ENCODE peak calls at places on chromosomes 7 and 10, in ten cellular contexts. Y is NCI-H510A treated with DMSO at 0.1 percent for 48 hours; J is stimulated activated naive CD4-positive, alpha-beta T cell; S is ELF-1; Q is progenitor cell of endocrine pancreas; W is right cardiac atrium; L is KBM-7; M is RKO; G is transverse colon; O is glomerular endothelial cell. A is an unnamed sample.

GRCh38 chr10:49377256-49377655 is 18.6 kb downstream of the DRGX start:
- DNase-seq in L (no peak), G (no peak), W (peak), M (no peak), S (no peak), Q (no peak), J (no peak), Y (no peak), O (no peak), A (no peak)

GRCh38 chr7:143316492-143316891 is 581 bp downstream of the CLCN1 start:
- DNase-seq in Q (no peak), Y (no peak), S (no peak), G (no peak), J (no peak), W (no peak), L (no peak), M (no peak), O (no peak), A (no peak)

GRCh38 chr10:119313645-119314044 is 106.3 kb downstream of the GRK5 start:
- DNase-seq in L (peak), Q (no peak), S (no peak), O (no peak), M (no peak), Y (no peak), J (no peak), W (no peak), G (peak), A (no peak)

GRCh38 chr7:110922906-110923305 is 168.0 kb upstream of the LRRN3 start:
- DNase-seq in J (no peak), Q (no peak), G (no peak), O (peak), L (no peak), S (peak), Y (no peak), M (peak), W (no peak), A (peak)

GRCh38 chr7:479948-480499 is 39.6 kb downstream of the PDGFA start:
- DNase-seq in S (no peak), Y (no peak), O (no peak), G (no peak), J (no peak), Q (no peak), W (peak), L (no peak), M (no peak), A (no peak)

GRCh38 chr7:157054927-157055326 is 44.5 kb upstream of the MNX1 start:
- DNase-seq in Y (no peak), W (no peak), G (no peak), Q (no peak), S (no peak), O (no peak), L (no peak), J (no peak), M (no peak), A (no peak)

GRCh38 chr10:77702166-77702565 is 64.6 kb upstream of the KCNMA1 start:
- DNase-seq in W (no peak), M (peak), Q (no peak), S (no peak), Y (no peak), G (no peak), L (no peak), O (no peak), J (no peak), A (peak)

GRCh38 chr10:46555713-46556514 is 544 bp downstream of the GPRIN2 start:
- DNase-seq in Q (peak), J (no peak), O (no peak), Y (peak), M (no peak), L (no peak), W (peak), S (peak), G (peak), A (no peak)

GRCh38 chr10:36534471-36535002 is 590.9 kb upstream of the ANKRD30A start:
- DNase-seq in W (no peak), J (no peak), M (peak), Q (no peak), L (peak), G (no peak), O (no peak), S (peak), Y (no peak), A (peak)

GRCh38 chr10:4127518-4128315 is 342.7 kb upstream of the KLF6 start:
- DNase-seq in W (no peak), L (peak), S (peak), Y (no peak), O (peak), M (no peak), G (peak), Q (no peak), J (no peak), A (no peak)

GRCh38 chr7:45685619-45686240 is 111.6 kb downstream of the ADCY1 start:
- DNase-seq in G (no peak), Y (no peak), M (no peak), W (no peak), Q (no peak), O (no peak), L (no peak), J (no peak), S (no peak), A (no peak)

GRCh38 chr7:105678811-105679495 is 97.7 kb upstream of the EFCAB10 start:
- DNase-seq in M (no peak), S (peak), J (peak), W (peak), G (peak), Y (peak), O (no peak), L (peak), Q (no peak), A (peak)

GRCh38 chr7:129862672-129863071 is 90.1 kb downstream of the UBE2H start:
- DNase-seq in O (no peak), Y (no peak), W (no peak), Q (no peak), L (no peak), G (no peak), J (no peak), S (no peak), M (no peak), A (no peak)

GRCh38 chr7:367351-367841 is 77.4 kb downstream of the FOXL3 start:
- DNase-seq in M (no peak), S (no peak), W (peak), Q (no peak), G (no peak), L (no peak), Y (no peak), J (no peak), O (no peak), A (no peak)

GRCh38 chr7:100565133-100565571 is 8.5 kb downstream of the SAP25 start:
- DNase-seq in M (no peak), Q (no peak), S (no peak), L (no peak), O (no peak), Y (no peak), J (no peak), G (no peak), W (peak), A (no peak)

GRCh38 chr7:130387628-130388403 is 7.5 kb downstream of the CPA1 start:
- DNase-seq in G (no peak), W (no peak), M (no peak), L (no peak), J (no peak), Q (no peak), Y (no peak), O (no peak), S (no peak), A (no peak)

GRCh38 chr7:2508327-2509231 is 11.0 kb upstream of the LFNG start:
- DNase-seq in W (peak), Q (no peak), S (no peak), L (peak), O (no peak), G (peak), M (no peak), J (peak), Y (peak), A (peak)

GRCh38 chr7:54812747-54813146 is 53.7 kb upstream of the SEC61G start:
- DNase-seq in W (no peak), M (no peak), G (no peak), J (no peak), Q (no peak), L (no peak), O (no peak), S (no peak), Y (no peak), A (no peak)

GRCh38 chr7:36349626-36350025 is 40.0 kb upstream of the ANLN start:
- DNase-seq in S (no peak), G (no peak), M (no peak), W (no peak), Y (no peak), O (no peak), J (no peak), L (no peak), Q (no peak), A (no peak)

GRCh38 chr7:155066417-155066950 is 3.6 kb upstream of the HTR5A start:
- DNase-seq in L (no peak), M (peak), G (no peak), Q (no peak), Y (no peak), S (no peak), J (no peak), W (no peak), O (no peak), A (peak)

GRCh38 chr10:57973451-57973850 is 294.2 kb downstream of the IPMK start:
- DNase-seq in G (no peak), O (no peak), W (no peak), Q (no peak), J (no peak), M (no peak), S (no peak), Y (no peak), L (no peak), A (no peak)

GRCh38 chr10:36256905-36257304 is 614.8 kb upstream of the FZD8 start:
- DNase-seq in Y (no peak), W (no peak), L (no peak), M (no peak), Q (no peak), G (no peak), S (no peak), O (no peak), J (no peak), A (peak)

GRCh38 chr10:3071405-3072198 is 4.3 kb downstream of the PFKP start:
- DNase-seq in W (no peak), J (no peak), S (no peak), M (peak), O (peak), Y (no peak), G (no peak), L (peak), Q (no peak), A (peak)

GRCh38 chr7:924541-925231 is 29.8 kb downstream of the ADAP1 start:
- DNase-seq in M (no peak), L (peak), J (no peak), O (no peak), Y (no peak), G (peak), W (peak), Q (no peak), S (no peak), A (no peak)

GRCh38 chr7:103689262-103689661 is 243.3 kb upstream of the SLC26A5 start:
- DNase-seq in L (no peak), O (no peak), Y (no peak), S (no peak), Q (no peak), W (no peak), G (no peak), J (no peak), M (no peak), A (no peak)

GRCh38 chr7:128672927-128673517 is 930 bp downstream of the GARIN1A start:
- DNase-seq in G (no peak), W (no peak), M (no peak), L (peak), J (no peak), Y (peak), Q (no peak), S (peak), O (no peak), A (no peak)

GRCh38 chr10:56585447-56586171 is 224.6 kb upstream of the ZWINT start:
- DNase-seq in J (no peak), W (peak), L (no peak), S (no peak), M (no peak), G (no peak), Y (no peak), Q (no peak), O (no peak), A (no peak)

GRCh38 chr7:43292384-43292783 is 179.9 kb downstream of the HECW1 start:
- DNase-seq in L (no peak), G (no peak), W (no peak), S (no peak), O (no peak), Q (no peak), M (no peak), J (no peak), Y (no peak), A (no peak)

GRCh38 chr10:101287922-101288638 is 58.8 kb upstream of the LBX1 start:
- DNase-seq in M (peak), L (peak), S (peak), W (no peak), G (no peak), J (no peak), Q (no peak), Y (peak), O (no peak), A (no peak)